ENCODE peak calls at places on chromosomes 11 and 22, in nine cellular contexts. G is H1, F is left ventricle myocardium inferior, M is GM23248, Q is adipocyte, Y is AG04450, X is suprapubic skin, I is T-helper 17 cell, S is SJCRH30. O is an unnamed sample.

GRCh38 chr22:24926849-24927579 is 19.5 kb downstream of the LHFPL7 start:
- DNase-seq in G (no peak), F (no peak), M (peak; percentile 31), Q (no peak), Y (no peak), X (no peak), I (no peak), S (no peak), O (no peak)

GRCh38 chr11:64665381-64665780 is 57.6 kb downstream of the NRXN2 start:
- DNase-seq in G (no peak), F (no peak), M (no peak), Q (no peak), Y (no peak), X (no peak), I (no peak), S (no peak), O (no peak)

GRCh38 chr22:24145446-24146189 is 35.7 kb upstream of the SUSD2 start:
- DNase-seq in G (no peak), F (no peak), M (no peak), Q (no peak), Y (no peak), X (no peak), I (no peak), S (no peak), O (no peak)

GRCh38 chr11:113725883-113726405 is 19.8 kb upstream of the TMPRSS5 start:
- DNase-seq in G (no peak), F (no peak), M (no peak), Q (no peak), Y (no peak), X (no peak), I (no peak), S (no peak), O (no peak)

GRCh38 chr11:74326665-74327064 is 15.2 kb upstream of the P4HA3 start:
- DNase-seq in G (no peak), F (no peak), M (no peak), Q (no peak), Y (no peak), X (no peak), I (no peak), S (no peak), O (no peak)

GRCh38 chr22:20777420-20778177 is 3.7 kb downstream of the SERPIND1 start:
- DNase-seq in G (no peak), F (no peak), M (peak; percentile 87), Q (peak; percentile 72), Y (peak; percentile 81), X (no peak), I (no peak), S (no peak), O (no peak)

GRCh38 chr11:88246680-88247079 is 71.4 kb upstream of the RAB38 start:
- DNase-seq in G (no peak), F (no peak), M (peak; percentile 97), Q (peak; percentile 40), Y (peak; percentile 23), X (no peak), I (no peak), S (no peak), O (no peak)

GRCh38 chr11:68430801-68431200 is 29.8 kb upstream of the PPP6R3 start:
- DNase-seq in G (no peak), F (no peak), M (no peak), Q (no peak), Y (no peak), X (no peak), I (no peak), S (no peak), O (no peak)

GRCh38 chr22:47290706-47291430 is 528.4 kb downstream of the TBC1D22A start:
- DNase-seq in G (no peak), F (no peak), M (no peak), Q (no peak), Y (no peak), X (peak; percentile 43), I (no peak), S (no peak), O (no peak)
- H3K9me3 ChIP-seq in G (peaks cover 98% of the 10 kb centered on the region), F (no peaks in the 10 kb centered on the region), M (no peaks in the 10 kb centered on the region), Q (no peaks in the 10 kb centered on the region), Y (peaks cover 4% of the 10 kb centered on the region), X (no peaks in the 10 kb centered on the region), I (no peaks in the 10 kb centered on the region), S (no peaks in the 10 kb centered on the region), O (no peaks in the 10 kb centered on the region)

DNA sequence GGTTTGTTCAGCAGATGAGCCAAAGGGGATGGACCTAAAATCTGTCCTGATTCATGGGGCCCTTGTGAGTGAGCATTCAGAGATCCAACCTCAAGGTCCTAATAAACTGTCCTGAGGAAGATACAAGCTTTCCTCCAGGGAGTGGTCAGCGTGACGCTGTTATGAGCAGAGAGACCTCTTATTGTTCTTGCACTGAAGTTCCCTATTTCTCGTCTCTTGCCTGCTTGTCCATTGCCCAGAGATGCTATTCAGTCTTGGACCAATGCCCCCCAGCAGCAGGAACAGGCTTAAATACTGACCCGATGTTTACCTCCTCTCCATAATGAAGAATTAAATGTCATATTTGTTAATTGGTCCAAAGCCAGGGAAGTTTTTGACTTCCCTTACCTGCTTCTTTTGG is 225.2 kb upstream of the PGR start:
- DNase-seq in G (no peak), F (no peak), M (no peak), Q (no peak), Y (no peak), X (no peak), I (no peak), S (no peak), O (no peak)
- H3K9me3 ChIP-seq in G (no peaks in the 10 kb centered on the region), F (peaks cover 16% of the 10 kb centered on the region), M (no peaks in the 10 kb centered on the region), Q (no peaks in the 10 kb centered on the region), Y (no peaks in the 10 kb centered on the region), X (no peaks in the 10 kb centered on the region), I (no peaks in the 10 kb centered on the region), S (no peaks in the 10 kb centered on the region), O (no peaks in the 10 kb centered on the region)

DNA sequence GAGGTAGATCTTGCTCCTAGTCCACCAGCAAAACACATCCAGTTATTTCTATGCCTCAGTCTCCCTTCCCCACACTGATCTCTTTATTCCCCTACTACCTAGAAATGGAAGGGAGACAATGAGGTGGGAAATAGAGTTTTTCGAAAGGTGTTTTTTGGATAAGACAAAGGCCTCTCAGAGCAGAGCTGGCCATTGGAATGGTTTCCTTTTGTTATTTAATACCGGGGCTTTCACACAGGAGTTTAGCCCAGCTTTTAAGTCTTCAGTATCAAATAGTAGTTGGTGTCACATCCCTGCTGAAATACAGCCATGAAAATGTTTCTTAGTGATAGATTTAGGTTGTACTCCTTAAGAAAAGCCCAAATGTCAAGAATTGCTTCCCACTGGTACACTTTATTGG is 65.4 kb upstream of the B3GAT1 start:
- DNase-seq in G (no peak), F (no peak), M (no peak), Q (no peak), Y (no peak), X (no peak), I (no peak), S (no peak), O (no peak)
- H3K9me3 ChIP-seq in G (no peaks in the 10 kb centered on the region), F (no peaks in the 10 kb centered on the region), M (no peaks in the 10 kb centered on the region), Q (no peaks in the 10 kb centered on the region), Y (peaks cover 83% of the 10 kb centered on the region), X (no peaks in the 10 kb centered on the region), I (no peaks in the 10 kb centered on the region), S (no peaks in the 10 kb centered on the region), O (no peaks in the 10 kb centered on the region)

GRCh38 chr22:47621253-47621652 is 858.8 kb downstream of the TBC1D22A start:
- DNase-seq in G (no peak), F (no peak), M (no peak), Q (no peak), Y (no peak), X (no peak), I (no peak), S (no peak), O (no peak)
- H3K9me3 ChIP-seq in G (peaks cover 5% of the 10 kb centered on the region), F (no peaks in the 10 kb centered on the region), M (no peaks in the 10 kb centered on the region), Q (no peaks in the 10 kb centered on the region), Y (peaks cover 83% of the 10 kb centered on the region), X (no peaks in the 10 kb centered on the region), I (no peaks in the 10 kb centered on the region), S (no peaks in the 10 kb centered on the region), O (no peaks in the 10 kb centered on the region)

DNA sequence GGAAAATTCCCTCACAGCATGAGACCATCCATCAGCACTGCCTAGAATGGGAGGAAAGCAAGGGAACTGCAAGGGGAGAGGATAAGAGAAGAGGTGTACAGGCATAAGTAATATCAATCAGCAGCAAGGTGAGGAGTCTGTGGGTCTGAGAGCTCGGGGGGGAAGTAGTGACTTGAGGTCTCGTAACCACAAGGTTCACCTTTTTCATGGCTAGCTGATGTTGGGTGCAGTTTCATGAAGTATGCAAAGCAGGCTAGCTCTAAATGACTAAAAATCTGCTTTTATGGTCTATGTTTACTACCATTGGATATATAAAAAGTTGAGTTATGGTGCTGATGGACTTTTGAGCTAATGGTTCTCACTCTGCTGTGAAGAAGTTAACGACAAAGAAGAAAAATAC is 35.8 kb downstream of the OR4C6 start:
- DNase-seq in G (no peak), F (no peak), M (no peak), Q (no peak), Y (no peak), X (no peak), I (no peak), S (no peak), O (no peak)
- H3K9me3 ChIP-seq in G (peaks cover 50% of the 10 kb centered on the region), F (peaks cover 28% of the 10 kb centered on the region), M (no peaks in the 10 kb centered on the region), Q (no peaks in the 10 kb centered on the region), Y (peaks cover 17% of the 10 kb centered on the region), X (peaks cover 15% of the 10 kb centered on the region), I (no peaks in the 10 kb centered on the region), S (no peaks in the 10 kb centered on the region), O (peaks cover 9% of the 10 kb centered on the region)

DNA sequence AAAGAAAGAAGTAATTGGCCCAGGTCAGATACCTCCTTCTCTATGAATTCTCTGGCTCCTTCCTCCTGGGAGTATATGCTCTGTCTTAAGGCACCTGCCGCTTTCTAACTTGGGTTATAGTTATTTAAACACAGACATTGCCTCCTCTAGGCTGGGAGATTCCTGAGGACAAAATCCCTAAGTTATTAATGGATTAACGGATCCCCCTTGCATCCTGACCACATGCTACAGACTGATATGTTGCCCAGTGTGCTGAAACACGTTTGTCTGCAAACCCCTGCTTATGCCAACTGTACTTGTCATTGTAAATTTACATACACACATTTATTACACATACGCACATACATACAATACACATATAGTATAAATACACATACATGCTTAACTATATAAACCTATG is 35.3 kb downstream of the PACSIN2 start:
- DNase-seq in G (no peak), F (no peak), M (no peak), Q (no peak), Y (no peak), X (no peak), I (no peak), S (peak; percentile 50), O (no peak)
- H3K9me3 ChIP-seq in G (no peaks in the 10 kb centered on the region), F (no peaks in the 10 kb centered on the region), M (no peaks in the 10 kb centered on the region), Q (no peaks in the 10 kb centered on the region), Y (no peaks in the 10 kb centered on the region), X (no peaks in the 10 kb centered on the region), I (no peaks in the 10 kb centered on the region), S (no peaks in the 10 kb centered on the region), O (no peaks in the 10 kb centered on the region)